ENCODE peak calls at places on chromosomes 11 and 22, in nine cellular contexts. G is NCI-H2081; P is ELF-1; Q is activated T-helper 1 cell treated with anti-CD3 and anti-CD28 coated beads, Interleukin-2, amount 50 U/mL, for 16 hours; U is activated CD4-positive, alpha-beta T cell treated with anti-CD3 and anti-CD28 coated beads for 4 hours; I is OCI-LY7; R is heart left ventricle; H is naive thymus-derived CD8-positive, alpha-beta T cell; V is stimulated activated naive CD4-positive, alpha-beta T cell treated with Interleukin-2 at 50 U/mL for 16 hours. T is an unnamed sample.

GRCh38 chr22:39478461-39478860 is 21.6 kb downstream of the MGAT3 start:
- DNase-seq in P (peak), Q (no peak), V (no peak), I (no peak), H (no peak), G (no peak), U (no peak), R (no peak), T (no peak)

GRCh38 chr11:8068605-8069221 is 12.3 kb upstream of the TUB start:
- DNase-seq in Q (no peak), R (peak), I (no peak), H (no peak), U (no peak), V (no peak), G (peak), P (no peak), T (no peak)

GRCh38 chr11:69311767-69312385 is 17.9 kb downstream of the MYEOV start:
- DNase-seq in U (no peak), R (no peak), H (peak), V (no peak), P (no peak), G (no peak), Q (no peak), I (peak), T (no peak)

GRCh38 chr11:3675971-3676370 is 4.8 kb upstream of the CHRNA10 start:
- DNase-seq in G (no peak), I (no peak), Q (no peak), V (no peak), P (no peak), U (no peak), H (no peak), R (no peak), T (no peak)

GRCh38 chr11:112748713-112749481 is 212.3 kb upstream of the NCAM1 start:
- DNase-seq in U (no peak), Q (no peak), R (no peak), I (no peak), V (no peak), P (peak), G (no peak), H (no peak), T (peak)

GRCh38 chr22:31080848-31081649 is at the start of gene SMTN:
- DNase-seq in I (peak), P (peak), V (peak), Q (peak), H (peak), G (peak), U (peak), R (peak), T (peak)

GRCh38 chr11:37352485-37352884 is 754.4 kb upstream of the RAG2 start:
- DNase-seq in I (no peak), U (no peak), G (no peak), H (no peak), R (no peak), V (no peak), P (no peak), Q (no peak), T (no peak)

GRCh38 chr11:68007498-68008380 is 2.4 kb upstream of the ALDH3B1 start:
- DNase-seq in R (no peak), I (no peak), P (no peak), V (no peak), G (no peak), U (no peak), H (no peak), Q (no peak), T (no peak)

GRCh38 chr11:33674035-33674814 is 26.4 kb downstream of the C11orf91 start:
- DNase-seq in G (no peak), H (no peak), R (no peak), I (no peak), U (no peak), Q (no peak), P (no peak), V (no peak), T (no peak)

GRCh38 chr11:90134420-90135003 is at the start of gene NAALAD2:
- DNase-seq in I (no peak), U (no peak), Q (no peak), R (peak), G (peak), P (peak), H (no peak), V (no peak), T (no peak)

GRCh38 chr11:112965601-112966125 is 4.4 kb downstream of the NCAM1 start:
- DNase-seq in U (no peak), R (no peak), V (no peak), G (peak), I (no peak), Q (no peak), P (no peak), H (no peak), T (no peak)

GRCh38 chr11:57353024-57353423 is 14.9 kb downstream of the P2RX3 start:
- DNase-seq in P (no peak), Q (no peak), G (no peak), R (no peak), V (no peak), U (no peak), H (no peak), I (no peak), T (no peak)

GRCh38 chr22:35480627-35481565 is 59.7 kb upstream of the RASD2 start:
- DNase-seq in I (no peak), U (no peak), P (no peak), Q (no peak), G (peak), H (no peak), V (no peak), R (no peak), T (no peak)

GRCh38 chr11:120239713-120240640 is at the start of gene POU2F3:
- DNase-seq in H (no peak), Q (no peak), U (no peak), I (no peak), R (no peak), P (no peak), G (peak), V (no peak), T (peak)

GRCh38 chr22:37749831-37750595 is 53.2 kb downstream of the TRIOBP start:
- DNase-seq in V (no peak), P (no peak), R (peak), G (no peak), Q (no peak), U (no peak), I (no peak), H (no peak), T (no peak)

GRCh38 chr11:77069336-77069968 is 2.7 kb downstream of the CAPN5 start:
- DNase-seq in V (no peak), U (no peak), I (no peak), G (no peak), P (no peak), R (no peak), H (no peak), Q (no peak), T (no peak)

GRCh38 chr11:45885274-45885920 is at the start of gene MAPK8IP1:
- DNase-seq in R (peak), P (peak), G (peak), U (peak), H (peak), I (peak), Q (peak), V (peak), T (peak)

GRCh38 chr11:125638315-125638714 is 13.4 kb downstream of the CHEK1 start:
- DNase-seq in U (no peak), G (no peak), P (no peak), R (no peak), H (no peak), Q (no peak), V (no peak), I (no peak), T (no peak)

GRCh38 chr11:109853156-109853776 is 239.9 kb upstream of the ZC3H12C start:
- DNase-seq in H (no peak), U (no peak), V (no peak), Q (no peak), I (peak), R (no peak), P (no peak), G (peak), T (no peak)

GRCh38 chr11:84775503-84775902 is 851.6 kb downstream of the DLG2 start:
- DNase-seq in R (no peak), I (no peak), H (no peak), Q (no peak), G (no peak), V (no peak), U (no peak), P (no peak), T (no peak)

GRCh38 chr11:110801328-110801727 is 89.1 kb upstream of the ARHGAP20 start:
- DNase-seq in I (no peak), P (no peak), H (no peak), U (no peak), R (no peak), V (no peak), G (no peak), Q (no peak), T (no peak)

GRCh38 chr11:47652070-47652469 is 9.7 kb upstream of the MTCH2 start:
- DNase-seq in P (no peak), U (no peak), H (no peak), I (no peak), V (no peak), R (no peak), Q (no peak), G (no peak), T (no peak)

GRCh38 chr11:44110231-44110679 is 14.8 kb downstream of the EXT2 start:
- DNase-seq in R (peak), U (peak), G (peak), I (peak), V (peak), P (peak), H (peak), Q (no peak), T (peak)

GRCh38 chr11:66076561-66076960 is 6.5 kb downstream of the PACS1 start:
- DNase-seq in V (no peak), Q (no peak), H (no peak), R (no peak), U (no peak), I (no peak), P (no peak), G (no peak), T (no peak)

GRCh38 chr11:70788247-70789022 is 390.1 kb downstream of the CTTN start:
- DNase-seq in H (no peak), P (peak), U (no peak), I (no peak), Q (no peak), V (no peak), R (no peak), G (no peak), T (no peak)

GRCh38 chr11:87007938-87008337 is 29.8 kb upstream of the TMEM135 start:
- DNase-seq in Q (no peak), G (no peak), I (no peak), R (no peak), V (no peak), U (no peak), H (no peak), P (no peak), T (no peak)

GRCh38 chr11:3932698-3933097 is 77.2 kb downstream of the STIM1 start:
- DNase-seq in R (no peak), G (no peak), V (no peak), Q (no peak), U (no peak), P (no peak), H (no peak), I (no peak), T (no peak)

GRCh38 chr11:65425105-65425970 is 2.7 kb downstream of the NEAT1 start:
- DNase-seq in I (peak), R (no peak), P (peak), H (peak), G (no peak), U (peak), V (peak), Q (peak), T (no peak)

GRCh38 chr22:35384567-35384966 is 3.7 kb downstream of the HMOX1 start:
- DNase-seq in Q (no peak), G (no peak), I (no peak), U (no peak), V (no peak), H (no peak), P (no peak), R (no peak), T (no peak)

GRCh38 chr22:44520695-44521094 is 22.7 kb upstream of the RTL6 start:
- DNase-seq in I (no peak), V (no peak), G (no peak), P (no peak), R (no peak), H (no peak), Q (no peak), U (no peak), T (no peak)

T was measured in NCI-H2171.